ENCODE peak calls at places on chromosomes 11 and 22, in six cellular contexts. E is IMR-90, X is heart right ventricle, V is mammary epithelial cell, S is left ventricle myocardium inferior, F is K562. L is an unnamed sample. For H3K9me3, the result is how much of the 10 kb centered on the place peaks cover.

GRCh38 chr11:118217575-118217974 is 7.2 kb downstream of the JAML start:
- DNase-seq in E (no peak), X (no peak), S (no peak), F (no peak), V (no peak), L (no peak)

GRCh38 chr22:31917227-31917921 is 27.0 kb upstream of the YWHAH start:
- DNase-seq in S (no peak), F (no peak), X (peak), E (no peak), V (no peak), L (peak)

GRCh38 chr11:44834846-44835245 is 108.1 kb downstream of the TSPAN18 start:
- DNase-seq in V (no peak), S (no peak), F (no peak), X (no peak), E (no peak), L (no peak)

GRCh38 chr11:111795333-111795985 is 29.3 kb upstream of the PPP2R1B start:
- DNase-seq in S (no peak), V (no peak), E (peak), F (no peak), X (no peak), L (no peak)

GRCh38 chr22:46592390-46592872 is 27.8 kb upstream of the GRAMD4 start:
- DNase-seq in E (peak), S (peak), X (peak), V (peak), F (peak), L (peak)

GRCh38 chr11:34184505-34185015 is 79.1 kb downstream of the NAT10 start:
- DNase-seq in S (no peak), X (no peak), E (no peak), F (no peak), V (no peak), L (no peak)

GRCh38 chr11:19953909-19954308 is 206.4 kb downstream of the DBX1 start:
- DNase-seq in E (peak), S (no peak), F (peak), X (peak), V (peak), L (no peak)

GRCh38 chr11:37718431-37718999 is 1120.5 kb upstream of the RAG2 start:
- DNase-seq in E (no peak), X (no peak), S (no peak), F (no peak), V (peak), L (no peak)

GRCh38 chr11:25771605-25772004 is 560.3 kb upstream of the ANO3 start:
- DNase-seq in F (no peak), V (no peak), X (no peak), S (no peak), E (no peak), L (no peak)

GRCh38 chr11:62669420-62670161 is 1.9 kb upstream of the UQCC3 start:
- DNase-seq in V (no peak), X (no peak), F (peak), E (no peak), S (no peak), L (no peak)

GRCh38 chr11:117026593-117027330 is 71.5 kb downstream of the SIK3 start:
- DNase-seq in X (no peak), V (peak), E (peak), F (no peak), S (no peak), L (no peak)

GRCh38 chr11:92627615-92628201 is 341.7 kb upstream of the MTNR1B start:
- DNase-seq in F (no peak), X (no peak), V (peak), E (peak), S (no peak), L (no peak)

GRCh38 chr22:30423296-30423958 is 2.1 kb upstream of the MTFP1 start:
- DNase-seq in X (no peak), V (peak), E (no peak), S (peak), F (no peak), L (peak)

GRCh38 chr11:64675417-64676252 is 47.4 kb downstream of the NRXN2 start:
- DNase-seq in S (peak), E (peak), X (peak), V (peak), F (no peak), L (no peak)

GRCh38 chr11:23727821-23728220 is 769.0 kb upstream of the LUZP2 start:
- DNase-seq in F (no peak), S (no peak), X (no peak), E (peak), V (peak), L (no peak)

GRCh38 chr11:64334764-64335741 is 5.0 kb upstream of the CCDC88B start:
- DNase-seq in X (no peak), S (no peak), F (peak), E (peak), V (peak), L (peak)

GRCh38 chr11:46808804-46809431 is 37.2 kb downstream of the CKAP5 start:
- DNase-seq in E (peak), F (peak), X (no peak), S (no peak), V (peak), L (no peak)

GRCh38 chr11:45665206-45665932 is at the start of gene CHST1:
- DNase-seq in E (no peak), X (peak), V (peak), F (peak), S (peak), L (no peak)

GRCh38 chr11:70788247-70789022 is 390.1 kb downstream of the CTTN start:
- DNase-seq in X (no peak), S (no peak), V (peak), F (peak), E (peak), L (no peak)

GRCh38 chr11:111422494-111423249 is 43.6 kb upstream of the POU2AF1 start:
- DNase-seq in F (peak), V (no peak), S (peak), X (no peak), E (peak), L (peak)

GRCh38 chr11:43278302-43278956 is 33.4 kb upstream of the API5 start:
- DNase-seq in F (peak), X (no peak), S (no peak), V (peak), E (peak), L (no peak)

GRCh38 chr22:42188808-42189447 is 58.3 kb upstream of the CYP2D6 start:
- DNase-seq in V (peak), F (no peak), E (peak), S (no peak), X (no peak), L (no peak)

GRCh38 chr11:128297111-128297651 is 290.2 kb downstream of the ETS1 start:
- DNase-seq in F (no peak), E (peak), S (no peak), V (no peak), X (no peak), L (no peak)

GRCh38 chr22:40400173-40400572 is 29.8 kb downstream of the SGSM3 start:
- DNase-seq in V (no peak), X (no peak), S (no peak), F (no peak), E (no peak), L (peak)

GRCh38 chr11:35412285-35412684 is 7.1 kb downstream of the SLC1A2 start:
- DNase-seq in X (no peak), V (no peak), S (no peak), E (peak), F (peak), L (no peak)

GRCh38 chr11:86511086-86511551 is 136.4 kb downstream of the CCDC81 start:
- DNase-seq in V (peak), E (peak), X (no peak), F (no peak), S (no peak), L (no peak)

GRCh38 chr11:326842-327580 is 6.4 kb upstream of the IFITM3 start:
- DNase-seq in X (peak), S (peak), F (peak), E (peak), V (no peak), L (peak)

GRCh38 chr11:30328676-30329075 is 5.8 kb downstream of the ARL14EP start:
- DNase-seq in X (no peak), V (no peak), F (no peak), S (no peak), E (peak), L (no peak)

GRCh38 chr11:95081010-95081409 is 8.6 kb upstream of the ENDOD1 start:
- DNase-seq in S (no peak), E (no peak), F (no peak), V (no peak), X (no peak), L (no peak)

GRCh38 chr22:40348025-40348658 is 1.8 kb downstream of the ADSL start:
- DNase-seq in E (peak), S (no peak), V (peak), X (peak), F (peak), L (no peak)

GRCh38 chr11:119645018-119645417 is 84.0 kb downstream of the NECTIN1 start:
- DNase-seq in E (no peak), V (no peak), F (no peak), S (no peak), X (no peak), L (no peak)

GRCh38 chr11:110093407-110094297 is 460 bp downstream of the ZC3H12C start:
- DNase-seq in S (peak), V (peak), E (peak), X (peak), F (peak), L (peak)

GRCh38 chr11:39630365-39630764 is 1829.1 kb downstream of the LRRC4C start:
- DNase-seq in V (no peak), X (no peak), E (no peak), F (no peak), S (no peak), L (no peak)

GRCh38 chr11:73506038-73506437 is 91.9 kb downstream of the FAM168A start:
- DNase-seq in V (no peak), X (no peak), E (no peak), S (no peak), F (no peak), L (no peak)
- H3K9me3 ChIP-seq in V (under half), X (under half), E (under half), S (under half), F (under half), L (under half)

DNA sequence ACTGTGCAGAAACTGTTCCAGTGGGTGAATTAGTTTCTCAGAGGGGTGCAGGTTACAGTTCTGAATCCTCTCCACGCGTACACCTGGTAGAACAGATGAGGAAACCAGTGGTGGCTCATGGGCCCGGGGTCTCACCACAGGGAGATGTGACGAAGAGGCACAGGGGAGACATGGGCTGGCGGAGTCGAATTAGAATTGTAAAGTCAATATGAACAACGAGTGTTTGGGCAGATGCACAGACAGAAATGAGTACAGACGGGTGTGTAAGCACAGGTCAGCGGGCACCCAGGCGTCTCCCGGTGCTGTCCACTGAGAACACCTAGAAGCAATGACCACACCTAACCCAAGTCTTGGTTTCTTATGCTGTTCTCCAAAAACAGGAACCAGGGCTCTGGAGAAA is 41.8 kb downstream of the GNB1L start:
- DNase-seq in V (no peak), S (no peak), F (no peak), E (no peak), X (no peak), L (no peak)
- H3K9me3 ChIP-seq in V (under half), S (under half), F (under half), E (under half), X (under half), L (under half)

GRCh38 chr11:132631956-132632355 is 900.3 kb downstream of the OPCML start:
- DNase-seq in X (no peak), F (no peak), V (peak), E (peak), S (no peak), L (no peak)
- H3K9me3 ChIP-seq in X (under half), F (under half), V (under half), E (under half), S (under half), L (under half)

DNA sequence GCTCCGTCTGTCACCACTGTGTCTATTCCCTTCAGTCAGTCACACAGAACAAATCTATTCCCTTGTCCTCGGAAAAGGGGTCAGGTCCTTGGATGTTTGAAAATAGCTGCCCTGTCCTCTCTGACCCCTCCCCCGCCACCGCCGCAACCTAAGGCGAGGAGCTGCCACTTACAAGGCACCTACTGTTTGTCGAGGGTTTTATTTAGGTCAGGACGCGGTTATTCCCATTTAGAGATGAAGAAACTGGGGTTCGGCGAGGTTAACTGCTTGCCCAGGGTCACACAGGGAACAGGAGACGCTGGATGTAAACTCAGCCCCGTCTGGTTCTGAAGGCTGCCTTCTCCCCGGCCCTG is 1468.1 kb downstream of the BRD1 start:
- DNase-seq in E (no peak), X (no peak), V (no peak), F (no peak), S (no peak), L (no peak)
- H3K9me3 ChIP-seq in E (half or more), X (under half), V (half or more), F (under half), S (under half), L (under half)

GRCh38 chr11:3347127-3347526 is 31.8 kb downstream of the ZNF195 start:
- DNase-seq in X (no peak), V (no peak), E (no peak), S (no peak), F (no peak), L (no peak)

GRCh38 chr11:3344327-3344726 is 34.6 kb downstream of the ZNF195 start:
- DNase-seq in E (no peak), F (no peak), S (no peak), V (no peak), X (no peak), L (no peak)

GRCh38 chr11:3344775-3345174 is 34.2 kb downstream of the ZNF195 start:
- DNase-seq in S (no peak), X (no peak), F (no peak), V (no peak), E (no peak), L (no peak)

GRCh38 chr11:3345736-3346135 is 33.2 kb downstream of the ZNF195 start:
- DNase-seq in E (no peak), X (no peak), V (no peak), S (no peak), F (peak), L (no peak)

GRCh38 chr11:3346587-3346986 is 32.4 kb downstream of the ZNF195 start:
- DNase-seq in E (no peak), F (no peak), S (no peak), V (no peak), X (no peak), L (no peak)
- H3K9me3 ChIP-seq in E (under half), F (under half), S (under half), V (under half), X (under half), L (under half)

DNA sequence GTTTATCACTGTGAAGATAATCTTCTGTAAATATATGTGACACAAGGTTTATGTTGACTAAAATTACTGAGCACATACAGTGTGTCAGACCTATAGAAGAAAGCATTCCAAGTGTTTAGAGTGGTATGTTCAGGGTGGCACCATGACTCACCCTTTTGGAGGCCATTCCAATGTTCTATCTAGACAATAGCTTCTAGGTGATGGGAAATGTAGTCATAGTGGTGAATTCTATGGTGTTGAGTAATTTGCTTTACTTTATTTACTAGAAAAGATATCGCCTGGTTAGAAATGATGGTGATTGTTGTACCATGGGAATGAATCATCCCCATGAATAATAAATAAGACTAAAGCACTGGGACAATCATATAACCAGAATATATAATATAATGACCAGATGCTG is 72.9 kb upstream of the OR4C15 start:
- DNase-seq in X (no peak), F (no peak), V (no peak), E (no peak), S (no peak), L (no peak)
- H3K9me3 ChIP-seq in X (under half), F (under half), V (under half), E (under half), S (under half), L (under half)

GRCh38 chr22:43642319-43642718 is 169.8 kb downstream of the EFCAB6 start:
- DNase-seq in E (no peak), V (no peak), X (no peak), S (no peak), F (no peak), L (no peak)
- H3K9me3 ChIP-seq in E (under half), V (under half), X (under half), S (under half), F (under half), L (under half)

GRCh38 chr22:49298834-49299750 is 528.6 kb downstream of the BRD1 start:
- DNase-seq in E (no peak), F (no peak), S (no peak), X (peak), V (no peak), L (no peak)
- H3K9me3 ChIP-seq in E (half or more), F (under half), S (under half), X (under half), V (half or more), L (under half)

L was measured in lower lobe of right lung.